ENCODE peak calls at places on chromosomes 5 and 9, in ten cellular contexts. A is prostate gland, U is breast epithelium, G is Peyer's patch, B is left lung, J is mesendoderm, O is GM23248, Z is heart right ventricle, T is IMR-90, V is left ventricle myocardium inferior. H is an unnamed sample.

GRCh38 chr5:142364251-142365145 is 39.7 kb upstream of the SPRY4 start:
- DNase-seq in A (peak; percentile 82), U (peak; percentile 83), G (peak; percentile 28), B (no peak), J (peak; percentile 53), O (no peak), Z (peak; percentile 75), T (no peak), V (peak; percentile 68), H (no peak)

GRCh38 chr5:55982957-55983381 is 11.8 kb downstream of the IL6ST start:
- DNase-seq in A (no peak), U (no peak), G (no peak), B (no peak), J (peak; percentile 53), O (peak; percentile 27), Z (no peak), T (no peak), V (no peak), H (no peak)

GRCh38 chr9:35756275-35756742 is 2.2 kb upstream of the MSMP start:
- DNase-seq in A (peak; percentile 50), U (no peak), G (peak; percentile 83), B (peak; percentile 66), J (no peak), O (no peak), Z (peak; percentile 59), T (no peak), V (peak; percentile 50), H (peak; percentile 80)

GRCh38 chr9:6433405-6433804 is 20.4 kb downstream of the UHRF2 start:
- DNase-seq in A (no peak), U (no peak), G (no peak), B (no peak), J (no peak), O (peak; percentile 72), Z (no peak), T (peak; percentile 76), V (no peak), H (no peak)

GRCh38 chr5:148384389-148384756 is 615 bp downstream of the FBXO38 start:
- DNase-seq in A (no peak), U (no peak), G (no peak), B (peak; percentile 27), J (peak; percentile 44), O (peak; percentile 49), Z (no peak), T (no peak), V (no peak), H (no peak)

GRCh38 chr5:6637590-6637989 is 4.3 kb downstream of the SRD5A1 start:
- DNase-seq in A (no peak), U (no peak), G (no peak), B (no peak), J (peak; percentile 23), O (no peak), Z (no peak), T (no peak), V (no peak), H (no peak)

GRCh38 chr9:5375790-5376477 is 36.3 kb upstream of the RLN1 start:
- DNase-seq in A (no peak), U (no peak), G (no peak), B (no peak), J (no peak), O (peak; percentile 13), Z (no peak), T (no peak), V (no peak), H (no peak)

GRCh38 chr9:114039484-114039883 is 38.6 kb downstream of the AMBP start:
- DNase-seq in A (peak; percentile 1), U (peak; percentile 6), G (peak; percentile 0), B (no peak), J (no peak), O (no peak), Z (no peak), T (no peak), V (no peak), H (peak; percentile 27)

GRCh38 chr5:15938961-15939360 is 240.6 kb downstream of the MARCHF11 start:
- DNase-seq in A (no peak), U (no peak), G (no peak), B (no peak), J (no peak), O (peak; percentile 92), Z (no peak), T (peak; percentile 93), V (no peak), H (no peak)

GRCh38 chr9:129936222-129936621 is 101.0 kb downstream of the USP20 start:
- DNase-seq in A (no peak), U (no peak), G (no peak), B (no peak), J (no peak), O (no peak), Z (no peak), T (no peak), V (no peak), H (no peak)

GRCh38 chr5:171306785-171307591 is 2.1 kb upstream of the TLX3 start:
- DNase-seq in A (no peak), U (no peak), G (no peak), B (no peak), J (no peak), O (no peak), Z (no peak), T (no peak), V (no peak), H (no peak)

GRCh38 chr5:156020650-156021049 is 306.3 kb upstream of the SGCD start:
- DNase-seq in A (no peak), U (no peak), G (no peak), B (no peak), J (no peak), O (no peak), Z (no peak), T (no peak), V (no peak), H (no peak)

GRCh38 chr5:177529247-177529901 is 12.6 kb upstream of the DDX41 start:
- DNase-seq in A (no peak), U (no peak), G (no peak), B (no peak), J (no peak), O (no peak), Z (no peak), T (no peak), V (no peak), H (no peak)

GRCh38 chr5:169831331-169831730 is 149.0 kb downstream of the INSYN2B start:
- DNase-seq in A (peak; percentile 28), U (no peak), G (no peak), B (no peak), J (no peak), O (no peak), Z (no peak), T (peak; percentile 27), V (no peak), H (no peak)

GRCh38 chr9:94140418-94140780 is 56.1 kb downstream of the PTPDC1 start:
- DNase-seq in A (no peak), U (no peak), G (no peak), B (no peak), J (no peak), O (no peak), Z (no peak), T (no peak), V (no peak), H (no peak)

GRCh38 chr9:94139672-94140417 is 55.6 kb downstream of the PTPDC1 start:
- DNase-seq in A (peak; percentile 68), U (peak; percentile 92), G (peak; percentile 25), B (peak; percentile 84), J (no peak), O (peak; percentile 93), Z (peak; percentile 90), T (peak; percentile 96), V (peak; percentile 85), H (no peak)

GRCh38 chr9:94135222-94135621 is 51.0 kb downstream of the PTPDC1 start:
- DNase-seq in A (peak; percentile 86), U (peak; percentile 76), G (no peak), B (no peak), J (no peak), O (peak; percentile 83), Z (no peak), T (peak; percentile 81), V (no peak), H (no peak)

GRCh38 chr9:94134629-94135028 is 50.4 kb downstream of the PTPDC1 start:
- DNase-seq in A (no peak), U (no peak), G (no peak), B (no peak), J (no peak), O (no peak), Z (no peak), T (no peak), V (no peak), H (no peak)
- H3K27ac ChIP-seq in A (peak overlapping the region; percentile 72), U (peak overlapping the region; percentile 81), G (peak overlapping the region; percentile 60), B (peak overlapping the region; percentile 34), J (no peak overlapping the region), O (peak overlapping the region; percentile 38), Z (peak overlapping the region; percentile 51), T (no peak overlapping the region), V (peak overlapping the region; percentile 75), H (no peak overlapping the region)

GRCh38 chr9:123373447-123373923 is 17.5 kb downstream of the CRB2 start:
- DNase-seq in A (no peak), U (no peak), G (no peak), B (no peak), J (no peak), O (no peak), Z (no peak), T (no peak), V (no peak), H (no peak)
- H3K27ac ChIP-seq in A (no peak overlapping the region), U (no peak overlapping the region), G (no peak overlapping the region), B (no peak overlapping the region), J (no peak overlapping the region), O (no peak overlapping the region), Z (no peak overlapping the region), T (no peak overlapping the region), V (no peak overlapping the region), H (no peak overlapping the region)

DNA sequence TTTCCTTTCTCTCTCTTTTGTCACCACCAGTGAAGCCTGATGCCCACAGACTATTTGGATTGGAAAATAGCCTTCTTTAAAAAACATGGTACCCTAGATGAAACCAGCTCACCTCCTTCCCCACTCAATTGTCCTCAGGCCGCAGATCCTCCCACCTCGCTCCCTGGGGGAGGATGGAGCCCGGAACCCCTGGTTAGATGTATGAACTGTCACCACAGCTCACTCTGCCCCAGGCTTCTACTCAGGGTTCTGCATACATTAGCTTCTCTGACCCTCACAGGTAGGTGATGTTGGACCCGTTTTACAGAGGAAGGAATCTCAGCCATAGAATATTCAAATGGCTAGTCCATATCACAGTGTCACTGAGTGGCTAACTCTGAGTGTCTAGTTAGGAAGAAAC is 1.8 kb downstream of the MAMDC2 start:
- DNase-seq in A (no peak), U (no peak), G (no peak), B (no peak), J (no peak), O (no peak), Z (no peak), T (no peak), V (no peak), H (no peak)
- H3K27ac ChIP-seq in A (peak overlapping the region; percentile 28), U (peak overlapping the region; percentile 82), G (peak overlapping the region; percentile 62), B (no peak overlapping the region), J (no peak overlapping the region), O (no peak overlapping the region), Z (no peak overlapping the region), T (no peak overlapping the region), V (peak overlapping the region; percentile 81), H (no peak overlapping the region)

DNA sequence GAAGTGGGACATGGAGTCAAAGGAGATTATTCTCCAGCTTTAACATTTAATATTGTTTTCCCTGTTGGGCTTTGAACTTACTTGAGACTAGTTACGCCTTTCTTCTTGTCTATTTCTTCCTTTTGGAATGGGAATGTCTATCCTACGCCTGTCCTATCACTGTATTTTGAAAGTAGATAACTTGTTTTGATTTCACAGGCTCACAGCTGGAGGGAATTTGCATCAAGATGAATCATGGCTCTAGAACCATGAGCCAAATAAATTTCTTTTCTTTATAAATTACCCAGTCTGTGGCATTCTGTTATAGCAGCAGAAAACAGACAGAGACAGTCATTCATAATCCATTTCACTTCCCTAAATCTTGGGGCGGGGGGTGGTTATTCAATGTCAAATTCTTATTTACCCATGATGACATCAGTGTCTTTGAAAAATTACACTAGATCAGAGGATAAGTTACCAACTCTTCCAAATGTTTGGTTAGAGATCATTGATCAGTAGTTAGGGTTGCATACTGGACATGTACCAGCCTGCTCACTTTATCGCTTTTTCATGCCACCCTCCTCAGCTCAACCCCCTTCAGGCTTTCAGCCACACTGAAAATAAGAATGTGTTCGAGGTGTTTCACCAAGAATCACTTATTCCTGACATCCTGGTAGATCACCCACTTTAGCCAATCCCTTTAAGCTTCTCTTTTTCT is 419.6 kb upstream of the PIK3R1 start:
- DNase-seq in A (no peak), U (no peak), G (no peak), B (no peak), J (no peak), O (peak; percentile 23), Z (no peak), T (no peak), V (no peak), H (no peak)
- H3K27ac ChIP-seq in A (no peak overlapping the region), U (no peak overlapping the region), G (no peak overlapping the region), B (no peak overlapping the region), J (no peak overlapping the region), O (no peak overlapping the region), Z (no peak overlapping the region), T (no peak overlapping the region), V (peak overlapping the region; percentile 78), H (no peak overlapping the region)